ENCODE peak calls at places on chromosomes 4 and X, in seven cellular contexts. G is WERI-Rb-1, H is AG08396, R is fibroblast of pulmonary artery, L is NAMALWA, T is T-cell, Z is HS-27A. E is an unnamed sample.

GRCh38 chr4:55854132-55854531 is 684 bp downstream of the EXOC1 start:
- DNase-seq in G (no peak), H (no peak), R (no peak), L (peak; percentile 46), T (no peak), Z (no peak), E (no peak)

GRCh38 chr4:53713767-53714166 is 122.5 kb upstream of the LNX1 start:
- DNase-seq in G (no peak), H (no peak), R (no peak), L (no peak), T (no peak), Z (no peak), E (no peak)

GRCh38 chr4:138595731-138596465 is 353.7 kb upstream of the SLC7A11 start:
- DNase-seq in G (no peak), H (no peak), R (peak; percentile 4), L (no peak), T (no peak), Z (no peak), E (no peak)

GRCh38 chr4:6619466-6620255 is 20.8 kb upstream of the MRFAP1 start:
- DNase-seq in G (no peak), H (no peak), R (no peak), L (no peak), T (no peak), Z (no peak), E (no peak)

GRCh38 chr4:46648088-46648744 is 258.3 kb upstream of the GABRA2 start:
- DNase-seq in G (peak; percentile 65), H (no peak), R (peak; percentile 72), L (peak; percentile 64), T (no peak), Z (no peak), E (no peak)

GRCh38 chr4:19739101-19739651 is 512.5 kb upstream of the SLIT2 start:
- DNase-seq in G (no peak), H (peak; percentile 56), R (peak; percentile 96), L (peak; percentile 5), T (no peak), Z (peak; percentile 72), E (no peak)

GRCh38 chrX:96102997-96103396 is 581.6 kb upstream of the DIAPH2 start:
- DNase-seq in G (no peak), H (no peak), R (no peak), L (no peak), T (no peak), Z (no peak), E (no peak)

GRCh38 chrX:135060697-135061096 is 8.8 kb upstream of the RTL8A start:
- DNase-seq in G (no peak), H (no peak), R (no peak), L (no peak), T (no peak), Z (no peak), E (no peak)

GRCh38 chrX:7147431-7147977 is at the start of gene STS:
- DNase-seq in G (peak; percentile 54), H (no peak), R (peak; percentile 21), L (peak; percentile 58), T (no peak), Z (no peak), E (no peak)

E was measured in central memory CD4-positive, alpha-beta T cell.